ENCODE peak calls at places on chromosomes 11 and 22, in eight cellular contexts. V, P, W, E, Z, X, A and O are unnamed samples. For H3K4me1, the result is how much of the 10 kb centered on the place peaks cover.

GRCh38 chr11:47325271-47326041 is 27.0 kb downstream of the MYBPC3 start:
- DNase-seq in V (no peak), E (no peak), A (no peak), W (no peak), P (no peak), Z (peak), X (peak), O (no peak)

GRCh38 chr22:49086606-49087157 is 741.0 kb downstream of the BRD1 start:
- DNase-seq in W (no peak), Z (no peak), P (no peak), V (no peak), X (no peak), A (no peak), E (no peak), O (no peak)

GRCh38 chr11:30143098-30143705 is 87.6 kb upstream of the FSHB start:
- DNase-seq in E (no peak), X (no peak), Z (no peak), V (no peak), A (peak), W (peak), P (no peak), O (no peak)

GRCh38 chr11:102199673-102200072 is 89.4 kb downstream of the YAP1 start:
- DNase-seq in E (no peak), V (no peak), Z (no peak), P (no peak), W (no peak), X (no peak), A (no peak), O (no peak)

GRCh38 chr11:116240661-116241060 is 532.1 kb downstream of the BUD13 start:
- DNase-seq in P (no peak), W (no peak), X (no peak), V (no peak), Z (peak), A (no peak), E (no peak), O (no peak)

GRCh38 chr11:113514856-113515255 is 39.7 kb upstream of the DRD2 start:
- DNase-seq in P (no peak), E (no peak), Z (no peak), V (no peak), X (no peak), A (no peak), W (no peak), O (no peak)

GRCh38 chr11:26761382-26761781 is 39.5 kb upstream of the SLC5A12 start:
- DNase-seq in A (no peak), V (no peak), W (no peak), E (no peak), X (no peak), Z (no peak), P (no peak), O (no peak)

GRCh38 chr11:11985016-11985715 is 23.3 kb downstream of the DKK3 start:
- DNase-seq in E (no peak), Z (no peak), V (no peak), A (no peak), W (no peak), P (no peak), X (no peak), O (no peak)

GRCh38 chr11:111938687-111939160 is 1.6 kb downstream of the DIXDC1 start:
- DNase-seq in P (peak), E (no peak), A (no peak), Z (no peak), V (no peak), W (peak), X (no peak), O (no peak)

GRCh38 chr11:44605965-44606364 is 40.5 kb downstream of the CD82 start:
- DNase-seq in P (no peak), E (no peak), A (no peak), Z (no peak), W (no peak), V (no peak), X (no peak), O (no peak)
- H3K4me1 ChIP-seq in P (under half), E (half or more), A (under half), Z (under half), W (half or more), V (under half), X (under half), O (under half)

GRCh38 chr11:69245491-69246345 is 48.2 kb upstream of the MYEOV start:
- DNase-seq in P (no peak), W (no peak), Z (peak), E (no peak), V (no peak), A (no peak), X (no peak), O (no peak)
- TF ChIP-seq CTCF in P (no peak), W (no peak), Z (no peak), E (no peak), V (no peak), A (no peak), X (no peak), O (no peak)

GRCh38 chr22:23282516-23282915 is 102.2 kb downstream of the BCR start:
- DNase-seq in X (no peak), Z (no peak), V (no peak), W (no peak), P (no peak), E (no peak), A (no peak), O (no peak)

GRCh38 chr22:23282089-23282501 is 101.8 kb downstream of the BCR start:
- DNase-seq in X (peak), P (peak), E (peak), W (no peak), V (peak), Z (peak), A (no peak), O (peak)

GRCh38 chr22:23280356-23281052 is 100.2 kb downstream of the BCR start:
- DNase-seq in P (no peak), X (no peak), W (no peak), A (no peak), E (no peak), V (no peak), Z (no peak), O (no peak)

GRCh38 chr22:23281053-23281405 is 100.7 kb downstream of the BCR start:
- DNase-seq in P (no peak), V (no peak), Z (no peak), A (no peak), W (no peak), X (no peak), E (no peak), O (no peak)

GRCh38 chr22:23281406-23282088 is 101.2 kb downstream of the BCR start:
- DNase-seq in E (peak), X (peak), Z (peak), V (peak), W (peak), P (peak), A (peak), O (peak)
- H3K27ac ChIP-seq in E (peak), X (peak), Z (no peak), V (peak), W (no peak), P (peak), A (no peak), O (no peak)

GRCh38 chr22:29006346-29006745 is 55.3 kb downstream of the C22orf31 start:
- DNase-seq in W (no peak), P (no peak), Z (no peak), V (no peak), E (no peak), A (no peak), X (no peak), O (no peak)
- H3K4me1 ChIP-seq in W (under half), P (under half), Z (under half), V (under half), E (under half), A (under half), X (under half), O (under half)